ENCODE peak calls at places on chromosomes 6 and 20, in eight cellular contexts. S, R, K, M, J, Z, W and H are unnamed samples.

GRCh38 chr6:1001655-1002349 is 308.9 kb upstream of the EXOC2 start:
- DNase-seq in S (no peak), M (no peak), W (no peak), K (no peak), Z (no peak), J (no peak), R (no peak), H (no peak)

GRCh38 chr20:3654326-3655031 is 8.7 kb downstream of the GFRA4 start:
- DNase-seq in J (no peak), M (no peak), R (no peak), Z (no peak), S (no peak), K (no peak), W (no peak), H (no peak)

GRCh38 chr6:13924949-13925881 is at the start of gene RNF182:
- DNase-seq in Z (no peak), M (no peak), R (no peak), K (no peak), W (no peak), S (no peak), J (peak), H (no peak)

GRCh38 chr6:170480045-170480714 is 72.9 kb downstream of the PSMB1 start:
- DNase-seq in R (peak), K (peak), S (no peak), M (peak), Z (no peak), W (no peak), J (no peak), H (no peak)

GRCh38 chr6:111725446-111726112 is 119.9 kb upstream of the TRAF3IP2 start:
- DNase-seq in W (no peak), R (no peak), S (no peak), J (no peak), Z (no peak), K (no peak), M (no peak), H (no peak)

GRCh38 chr6:155186052-155186658 is 77.7 kb upstream of the CLDN20 start:
- DNase-seq in Z (no peak), S (no peak), R (no peak), M (no peak), J (peak), K (no peak), W (peak), H (no peak)

GRCh38 chr6:109512271-109512817 is 29.3 kb upstream of the ZBTB24 start:
- DNase-seq in K (no peak), J (no peak), M (peak), Z (no peak), S (no peak), W (no peak), R (no peak), H (no peak)

GRCh38 chr6:118705799-118706481 is 54.5 kb upstream of the CEP85L start:
- DNase-seq in M (peak), Z (no peak), J (no peak), W (peak), K (no peak), S (no peak), R (peak), H (no peak)

GRCh38 chr20:32488066-32488838 is 96.9 kb downstream of the NOL4L start:
- DNase-seq in K (no peak), R (no peak), J (no peak), Z (no peak), W (no peak), M (no peak), S (no peak), H (no peak)

GRCh38 chr6:111482959-111483735 is at the start of gene REV3L:
- DNase-seq in W (peak), Z (peak), R (peak), S (no peak), J (peak), M (peak), K (peak), H (peak)

GRCh38 chr20:258963-259362 is 1.4 kb downstream of the DEFB132 start:
- DNase-seq in Z (no peak), K (no peak), S (no peak), J (peak), M (peak), R (peak), W (peak), H (no peak)

GRCh38 chr20:4673371-4674001 is 48.2 kb upstream of the PRND start:
- DNase-seq in W (no peak), R (no peak), M (no peak), J (no peak), Z (no peak), S (no peak), K (no peak), H (no peak)

GRCh38 chr6:166032366-166033171 is 135.1 kb downstream of the TBXT start:
- DNase-seq in S (peak), Z (no peak), J (peak), W (no peak), R (peak), M (peak), K (peak), H (peak)

GRCh38 chr6:139433647-139434419 is 59.4 kb upstream of the CITED2 start:
- DNase-seq in Z (no peak), K (no peak), J (peak), R (no peak), M (no peak), W (peak), S (no peak), H (no peak)

GRCh38 chr6:149887343-149887742 is 10.6 kb downstream of the RAET1E start:
- DNase-seq in S (no peak), K (no peak), R (peak), J (peak), M (peak), Z (no peak), W (peak), H (no peak)

GRCh38 chr20:4787069-4787468 is 65.4 kb downstream of the PRND start:
- DNase-seq in K (no peak), M (no peak), R (peak), J (no peak), W (peak), Z (no peak), S (no peak), H (no peak)

GRCh38 chr6:87146363-87146762 is 9.0 kb upstream of the ZNF292 start:
- DNase-seq in Z (no peak), J (no peak), K (no peak), R (no peak), S (no peak), W (no peak), M (no peak), H (no peak)

GRCh38 chr6:44116643-44117382 is 10.4 kb downstream of the MRPL14 start:
- DNase-seq in W (peak), Z (no peak), S (peak), R (peak), J (peak), M (peak), K (no peak), H (peak)

GRCh38 chr6:110401585-110402176 is 13.7 kb downstream of the DDO start:
- DNase-seq in M (no peak), W (no peak), J (no peak), S (no peak), K (no peak), Z (no peak), R (no peak), H (no peak)

GRCh38 chr20:59564171-59564570 is 40.2 kb upstream of the PHACTR3 start:
- DNase-seq in R (no peak), Z (no peak), M (no peak), W (no peak), K (no peak), J (no peak), S (no peak), H (no peak)

GRCh38 chr6:89610149-89610642 is 28.4 kb downstream of the LYRM2 start:
- DNase-seq in M (peak), W (peak), K (peak), S (no peak), J (peak), R (peak), Z (no peak), H (no peak)

GRCh38 chr6:32980488-32981038 is 12.2 kb downstream of the BRD2 start:
- DNase-seq in M (no peak), S (no peak), Z (no peak), K (no peak), R (no peak), W (no peak), J (no peak), H (no peak)

GRCh38 chr20:14799671-14800070 is 462.3 kb upstream of the FLRT3 start:
- DNase-seq in Z (no peak), W (no peak), K (no peak), M (no peak), R (no peak), J (no peak), S (no peak), H (no peak)

GRCh38 chr6:22717906-22718305 is 148.5 kb downstream of the HDGFL1 start:
- DNase-seq in W (no peak), J (peak), M (no peak), Z (no peak), S (no peak), R (no peak), K (no peak), H (no peak)

GRCh38 chr6:29705389-29706231 is 17.6 kb upstream of the HLA-F start:
- DNase-seq in W (peak), M (peak), R (no peak), Z (no peak), S (no peak), J (peak), K (no peak), H (peak)

GRCh38 chr6:61558796-61559195 is 727.2 kb downstream of the KHDRBS2 start:
- DNase-seq in W (no peak), K (no peak), S (no peak), R (no peak), M (no peak), Z (no peak), J (no peak), H (no peak)

GRCh38 chr6:80287112-80287511 is 180.6 kb downstream of the BCKDHB start:
- DNase-seq in K (no peak), S (no peak), J (no peak), M (no peak), Z (no peak), R (no peak), W (no peak), H (no peak)

GRCh38 chr20:64049060-64049886 is at the start of gene SOX18:
- DNase-seq in K (no peak), Z (peak), W (no peak), R (no peak), M (peak), S (no peak), J (peak), H (no peak)
- H3K4me3 ChIP-seq in K (peak), Z (peak), W (no peak), R (no peak), M (peak), S (peak), J (no peak), H (peak)

GRCh38 chr6:163837681-163838431 is 423.3 kb downstream of the QKI start:
- DNase-seq in K (peak), J (no peak), W (no peak), Z (no peak), S (no peak), M (peak), R (no peak), H (no peak)
- H3K4me3 ChIP-seq in K (no peak), J (no peak), W (no peak), Z (no peak), S (no peak), M (no peak), R (peak), H (peak)

DNA sequence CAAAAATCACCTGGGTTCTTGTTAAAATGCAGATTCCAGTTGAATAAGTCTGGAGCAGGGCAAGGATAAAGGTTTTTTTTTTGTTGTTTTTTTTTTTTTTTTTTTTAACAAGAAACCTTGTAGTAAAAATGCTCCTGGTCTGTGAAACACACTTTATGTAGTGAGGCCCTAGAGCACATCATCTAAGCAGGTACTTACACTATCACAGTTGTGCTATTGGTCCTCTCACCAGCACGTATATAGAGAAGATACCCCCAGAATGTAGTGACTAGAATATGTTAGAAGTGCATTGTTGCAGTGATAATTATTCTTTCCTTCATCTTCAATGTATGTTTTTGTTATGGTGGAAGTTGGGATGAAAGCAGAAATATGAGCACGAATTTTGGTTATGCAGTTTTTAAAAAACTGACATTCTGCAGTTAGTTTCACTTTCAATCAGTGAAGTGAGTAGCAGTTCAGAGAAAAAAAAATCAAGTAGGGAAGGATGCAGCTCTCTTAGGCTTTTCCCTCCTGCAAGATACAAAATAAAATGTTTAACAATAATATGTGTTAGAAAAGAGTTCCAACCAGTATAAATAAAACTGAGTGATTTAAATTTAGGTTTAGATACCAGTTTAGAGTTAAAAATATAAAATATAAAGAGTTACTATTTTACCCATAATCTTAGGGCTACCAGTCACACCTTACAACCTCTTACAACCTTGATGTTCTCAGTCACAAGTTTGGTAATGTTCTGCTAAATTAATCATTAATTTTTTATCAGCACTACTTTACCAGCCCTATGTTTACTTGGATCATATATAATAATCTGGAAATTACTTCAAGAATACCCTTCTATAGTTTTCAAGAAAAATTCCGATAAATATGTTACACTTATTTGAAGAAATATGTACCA is 9.2 kb upstream of the DEFB113 start:
- DNase-seq in M (no peak), S (no peak), Z (no peak), W (no peak), R (no peak), K (no peak), J (no peak), H (no peak)
- H3K4me3 ChIP-seq in M (no peak), S (no peak), Z (no peak), W (no peak), R (no peak), K (no peak), J (peak), H (no peak)

GRCh38 chr6:93417421-93417996 is 1.9 kb downstream of the EPHA7 start:
- DNase-seq in W (no peak), R (peak), Z (no peak), K (peak), M (peak), J (peak), S (no peak), H (no peak)

GRCh38 chr6:93416575-93417420 is 2.6 kb downstream of the EPHA7 start:
- DNase-seq in W (no peak), J (peak), K (peak), Z (no peak), S (no peak), M (peak), R (no peak), H (no peak)

GRCh38 chr6:93419304-93420162 is at the start of gene EPHA7:
- DNase-seq in K (peak), Z (peak), W (peak), S (peak), J (peak), R (peak), M (peak), H (peak)

GRCh38 chr6:93418448-93419303 is 683 bp downstream of the EPHA7 start:
- DNase-seq in S (no peak), J (peak), Z (no peak), W (peak), K (peak), R (peak), M (peak), H (no peak)

GRCh38 chr6:93418113-93418447 is 1.3 kb downstream of the EPHA7 start:
- DNase-seq in S (no peak), M (peak), W (no peak), J (peak), K (no peak), Z (no peak), R (no peak), H (no peak)
- H3K4me3 ChIP-seq in S (no peak), M (peak), W (peak), J (peak), K (peak), Z (no peak), R (peak), H (peak)

DNA sequence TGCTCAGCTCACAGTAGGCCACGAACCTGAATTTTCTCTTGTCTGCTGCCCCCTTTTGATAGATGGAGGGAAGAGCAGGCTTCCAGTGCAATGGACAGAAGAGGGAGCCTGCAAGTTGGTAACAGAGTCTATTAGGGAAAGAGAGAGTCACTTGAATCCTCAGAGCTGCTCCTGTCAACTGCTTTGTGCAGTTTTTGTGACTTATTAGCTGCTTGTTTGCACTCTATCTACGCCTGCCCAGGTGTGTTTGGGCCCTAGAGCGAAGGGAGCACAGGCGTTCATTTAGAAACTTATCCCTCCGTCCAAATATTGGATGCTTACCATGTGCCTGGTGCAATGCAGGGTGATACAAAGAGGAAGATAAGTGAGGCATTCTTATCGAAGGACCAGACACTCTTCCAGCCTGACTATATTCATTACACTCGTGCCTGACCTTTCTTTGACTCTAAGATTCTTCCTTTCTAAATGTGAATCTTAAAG is 11.6 kb upstream of the SLC2A12 start:
- DNase-seq in K (peak), S (no peak), R (peak), M (peak), Z (peak), W (peak), J (peak), H (peak)
- H3K4me3 ChIP-seq in K (no peak), S (no peak), R (no peak), M (no peak), Z (no peak), W (no peak), J (no peak), H (no peak)

GRCh38 chr20:43975096-43975768 is 60.6 kb downstream of the TOX2 start:
- DNase-seq in K (no peak), R (peak), M (peak), W (peak), S (peak), J (peak), Z (peak), H (peak)

GRCh38 chr20:43977252-43977651 is 62.6 kb downstream of the TOX2 start:
- DNase-seq in W (no peak), Z (peak), M (no peak), J (no peak), R (no peak), K (no peak), S (no peak), H (peak)

GRCh38 chr20:43979576-43979975 is 64.9 kb downstream of the TOX2 start:
- DNase-seq in S (no peak), K (no peak), W (no peak), J (no peak), Z (no peak), R (no peak), M (no peak), H (no peak)

GRCh38 chr20:43976577-43976976 is 61.9 kb downstream of the TOX2 start:
- DNase-seq in W (no peak), K (no peak), J (no peak), Z (no peak), R (no peak), S (no peak), M (no peak), H (no peak)

DNA sequence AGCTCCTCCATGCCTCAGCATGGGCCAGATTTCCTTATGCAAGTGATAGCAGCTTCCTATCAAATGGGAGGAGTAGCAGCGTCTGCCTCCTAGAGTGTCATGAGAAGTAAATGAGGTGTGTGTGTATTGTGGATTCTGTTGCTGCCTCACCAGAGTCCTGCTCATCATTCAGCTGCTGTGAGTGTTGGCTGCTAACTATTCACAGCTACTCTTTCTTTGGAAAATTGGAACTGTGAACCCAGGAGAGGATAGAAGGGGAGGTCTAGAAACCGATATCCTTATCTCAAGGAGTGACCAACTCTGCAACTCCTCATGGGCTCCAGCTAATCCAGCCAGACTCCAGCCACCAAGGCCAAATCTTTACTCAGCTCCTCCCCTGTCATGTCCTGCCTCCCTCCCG is 63.3 kb downstream of the TOX2 start:
- DNase-seq in W (no peak), S (no peak), R (no peak), K (no peak), M (no peak), J (no peak), Z (no peak), H (no peak)
- H3K4me3 ChIP-seq in W (no peak), S (no peak), R (no peak), K (no peak), M (no peak), J (no peak), Z (no peak), H (no peak)